ENCODE peak calls at places on chromosomes 1 and 21, in six cellular contexts. One of them, this sample, is unnamed.

GRCh38 chr1:56370513-56370912 is 208.8 kb downstream of the PLPP3 start:
- ATAC-seq in GM12878: no peak
- ATAC-seq in K562: no peak
- ATAC-seq in HepG2: no peak
- ATAC-seq in upper lobe of left lung: no peak
- ATAC-seq in A549: no peak
- ATAC-seq in this sample: no peak

GRCh38 chr1:62309906-62310305 is 9.3 kb downstream of the KANK4 start:
- ATAC-seq in upper lobe of left lung: no peak
- ATAC-seq in K562: no peak
- ATAC-seq in GM12878: no peak
- ATAC-seq in A549: no peak
- ATAC-seq in HepG2: no peak
- ATAC-seq in this sample: no peak

GRCh38 chr1:5974631-5975030 is 17.6 kb downstream of the NPHP4 start:
- ATAC-seq in upper lobe of left lung: no peak
- ATAC-seq in A549: no peak
- ATAC-seq in K562: no peak
- ATAC-seq in HepG2: no peak
- ATAC-seq in GM12878: no peak
- ATAC-seq in this sample: no peak

GRCh38 chr1:198669023-198669698 is 30.3 kb downstream of the PTPRC start:
- ATAC-seq in A549: peak
- ATAC-seq in K562: peak
- ATAC-seq in GM12878: peak
- ATAC-seq in upper lobe of left lung: peak
- ATAC-seq in HepG2: peak
- ATAC-seq in this sample: no peak

GRCh38 chr1:118300808-118301207 is 115.8 kb upstream of the SPAG17 start:
- ATAC-seq in A549: no peak
- ATAC-seq in GM12878: no peak
- ATAC-seq in K562: peak
- ATAC-seq in HepG2: no peak
- ATAC-seq in upper lobe of left lung: no peak
- ATAC-seq in this sample: no peak

GRCh38 chr1:32273389-32274208 is 18.3 kb upstream of the HDAC1 start:
- ATAC-seq in K562: peak
- ATAC-seq in A549: peak
- ATAC-seq in upper lobe of left lung: no peak
- ATAC-seq in HepG2: peak
- ATAC-seq in GM12878: peak
- ATAC-seq in this sample: no peak

GRCh38 chr1:44016875-44017400 is 14.3 kb downstream of the SLC6A9 start:
- ATAC-seq in upper lobe of left lung: no peak
- ATAC-seq in HepG2: no peak
- ATAC-seq in A549: no peak
- ATAC-seq in GM12878: no peak
- ATAC-seq in K562: no peak
- ATAC-seq in this sample: no peak

GRCh38 chr1:207713529-207713928 is 38.3 kb upstream of the CD46 start:
- ATAC-seq in GM12878: no peak
- ATAC-seq in A549: peak
- ATAC-seq in upper lobe of left lung: peak
- ATAC-seq in K562: peak
- ATAC-seq in HepG2: peak
- ATAC-seq in this sample: no peak

GRCh38 chr1:85030536-85030935 is 17.8 kb downstream of the MCOLN3 start:
- ATAC-seq in K562: no peak
- ATAC-seq in HepG2: no peak
- ATAC-seq in upper lobe of left lung: no peak
- ATAC-seq in GM12878: no peak
- ATAC-seq in A549: no peak
- ATAC-seq in this sample: no peak

GRCh38 chr21:45952974-45953373 is 28.6 kb upstream of the COL6A1 start:
- ATAC-seq in K562: no peak
- ATAC-seq in A549: no peak
- ATAC-seq in upper lobe of left lung: no peak
- ATAC-seq in GM12878: no peak
- ATAC-seq in HepG2: no peak
- ATAC-seq in this sample: no peak

GRCh38 chr21:45954921-45955320 is 26.6 kb upstream of the COL6A1 start:
- ATAC-seq in A549: no peak
- ATAC-seq in GM12878: no peak
- ATAC-seq in upper lobe of left lung: no peak
- ATAC-seq in HepG2: no peak
- ATAC-seq in K562: no peak
- ATAC-seq in this sample: no peak

GRCh38 chr21:45957551-45957950 is 24.0 kb upstream of the COL6A1 start:
- ATAC-seq in GM12878: no peak
- ATAC-seq in K562: no peak
- ATAC-seq in upper lobe of left lung: no peak
- ATAC-seq in HepG2: no peak
- ATAC-seq in A549: no peak
- ATAC-seq in this sample: no peak

GRCh38 chr21:45951676-45952075 is 29.9 kb upstream of the COL6A1 start:
- ATAC-seq in upper lobe of left lung: no peak
- ATAC-seq in K562: no peak
- ATAC-seq in HepG2: no peak
- ATAC-seq in GM12878: no peak
- ATAC-seq in A549: no peak
- ATAC-seq in this sample: no peak

DNA sequence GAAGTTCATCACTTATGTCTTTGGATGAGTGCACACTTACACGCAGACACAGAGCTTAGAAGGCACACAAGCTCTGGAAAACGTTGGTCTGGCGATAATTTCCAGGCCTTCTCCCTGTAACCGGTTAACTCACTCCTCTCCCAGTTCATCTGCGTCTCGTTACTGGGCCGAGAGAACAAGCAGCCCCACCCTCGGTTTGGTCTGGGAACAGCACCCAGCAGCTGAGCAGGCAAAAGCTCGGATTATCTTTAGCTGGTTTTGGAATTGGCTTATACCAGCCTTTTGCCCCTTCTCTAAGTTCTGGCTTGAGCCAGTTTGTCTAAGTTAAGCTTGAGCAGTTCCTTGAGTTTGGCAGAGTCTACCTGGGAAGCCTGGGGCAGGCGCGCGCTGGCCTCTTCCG is 27.3 kb upstream of the COL6A1 start:
- ATAC-seq in upper lobe of left lung: no peak
- ATAC-seq in GM12878: no peak
- ATAC-seq in A549: no peak
- ATAC-seq in HepG2: peak
- ATAC-seq in K562: peak
- ATAC-seq in this sample: no peak
- TF ChIP-seq EP300 in upper lobe of left lung: no peak
- TF ChIP-seq EP300 in GM12878: no peak
- TF ChIP-seq EP300 in A549: no peak
- TF ChIP-seq EP300 in HepG2: no peak
- TF ChIP-seq EP300 in K562: no peak
- TF ChIP-seq EP300 in this sample: no peak

GRCh38 chr1:204301171-204301957 is 58.4 kb downstream of the PLEKHA6 start:
- ATAC-seq in HepG2: no peak
- ATAC-seq in K562: no peak
- ATAC-seq in GM12878: no peak
- ATAC-seq in A549: no peak
- ATAC-seq in upper lobe of left lung: no peak
- ATAC-seq in this sample: peak
- TF ChIP-seq CTCF in HepG2: no peak
- TF ChIP-seq CTCF in K562: no peak
- TF ChIP-seq CTCF in GM12878: no peak
- TF ChIP-seq CTCF in A549: no peak
- TF ChIP-seq CTCF in upper lobe of left lung: no peak
- TF ChIP-seq CTCF in this sample: no peak

GRCh38 chr1:7526196-7526866 is 244.8 kb upstream of the VAMP3 start:
- ATAC-seq in GM12878: no peak
- ATAC-seq in HepG2: no peak
- ATAC-seq in K562: peak
- ATAC-seq in A549: no peak
- ATAC-seq in upper lobe of left lung: no peak
- ATAC-seq in this sample: no peak
- TF ChIP-seq EP300 in GM12878: no peak
- TF ChIP-seq EP300 in HepG2: no peak
- TF ChIP-seq EP300 in K562: no peak
- TF ChIP-seq EP300 in A549: no peak
- TF ChIP-seq EP300 in upper lobe of left lung: no peak
- TF ChIP-seq EP300 in this sample: no peak

DNA sequence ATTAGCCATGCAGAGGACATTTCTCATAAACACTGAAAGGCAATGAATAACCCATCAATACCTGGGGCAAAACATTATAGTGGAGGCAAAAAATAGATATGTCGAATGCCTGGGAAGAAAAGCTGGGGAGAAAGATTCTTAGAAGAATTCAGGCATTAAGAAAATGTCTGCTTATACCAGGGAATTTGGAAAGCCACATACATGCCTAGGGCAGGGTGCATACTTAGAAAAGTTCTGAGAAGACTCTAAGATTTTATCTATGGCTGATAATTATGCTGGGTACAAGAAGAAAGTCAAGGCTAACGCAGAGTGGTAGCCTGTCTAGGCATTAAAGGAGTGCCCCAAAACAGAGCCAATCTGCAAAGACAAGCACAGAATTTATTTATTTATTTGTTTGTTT is 18.4 kb downstream of the SLAMF6 start:
- ATAC-seq in HepG2: no peak
- ATAC-seq in A549: no peak
- ATAC-seq in GM12878: no peak
- ATAC-seq in K562: no peak
- ATAC-seq in upper lobe of left lung: no peak
- ATAC-seq in this sample: no peak
- TF ChIP-seq CTCF in HepG2: no peak
- TF ChIP-seq CTCF in A549: no peak
- TF ChIP-seq CTCF in GM12878: no peak
- TF ChIP-seq CTCF in K562: no peak
- TF ChIP-seq CTCF in upper lobe of left lung: no peak
- TF ChIP-seq CTCF in this sample: no peak

DNA sequence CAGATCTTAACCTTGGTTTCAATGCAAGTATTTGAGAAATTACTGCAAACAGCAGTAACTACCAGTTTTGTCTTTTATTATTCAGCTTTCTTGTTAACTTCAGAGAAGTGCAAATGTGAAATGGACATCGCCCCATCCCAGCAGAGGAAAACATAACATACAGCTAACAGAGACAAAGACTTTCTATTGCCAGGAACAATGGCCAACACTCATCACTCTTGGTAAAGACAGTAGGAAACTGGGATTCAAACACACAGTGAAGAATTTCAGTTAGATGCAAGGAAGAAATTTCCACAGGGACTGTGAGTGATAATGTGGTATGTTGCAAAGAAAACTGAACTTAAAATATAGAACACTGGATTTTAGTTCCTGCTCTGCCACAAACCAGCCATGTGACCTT is 115.0 kb downstream of the SLC30A10 start:
- ATAC-seq in K562: no peak
- ATAC-seq in GM12878: no peak
- ATAC-seq in HepG2: no peak
- ATAC-seq in upper lobe of left lung: no peak
- ATAC-seq in A549: no peak
- ATAC-seq in this sample: no peak
- TF ChIP-seq EP300 in K562: no peak
- TF ChIP-seq EP300 in GM12878: no peak
- TF ChIP-seq EP300 in HepG2: no peak
- TF ChIP-seq EP300 in upper lobe of left lung: no peak
- TF ChIP-seq EP300 in A549: no peak
- TF ChIP-seq EP300 in this sample: no peak

DNA sequence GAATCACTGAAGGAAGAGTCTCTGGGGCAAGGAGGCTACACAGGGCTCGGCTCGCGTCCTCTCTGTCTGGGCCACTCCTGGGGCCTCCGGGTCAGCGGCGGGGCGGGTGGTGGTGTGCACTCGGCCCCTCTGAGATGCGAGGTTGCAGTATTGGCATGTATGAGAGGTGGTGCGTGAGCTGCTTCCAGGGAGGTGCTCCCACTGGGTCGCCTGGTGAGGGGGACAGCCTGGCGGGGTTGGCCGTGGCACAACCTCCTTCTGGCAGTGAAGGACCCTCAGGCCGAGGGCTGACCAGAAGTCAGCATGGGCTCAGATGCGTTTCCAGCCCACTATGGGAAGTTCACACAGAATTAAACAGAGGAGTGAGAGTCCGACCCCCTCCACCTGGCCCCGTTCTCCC is 38.5 kb upstream of the COL18A1 start:
- ATAC-seq in A549: no peak
- ATAC-seq in upper lobe of left lung: no peak
- ATAC-seq in K562: no peak
- ATAC-seq in GM12878: no peak
- ATAC-seq in HepG2: no peak
- ATAC-seq in this sample: no peak
- TF ChIP-seq CTCF in A549: no peak
- TF ChIP-seq CTCF in upper lobe of left lung: no peak
- TF ChIP-seq CTCF in K562: no peak
- TF ChIP-seq CTCF in GM12878: no peak
- TF ChIP-seq CTCF in HepG2: no peak
- TF ChIP-seq CTCF in this sample: no peak

This sample was measured in gastroesophageal sphincter.